ENCODE peak calls at places on chromosomes 11 and 22, in nine cellular contexts. W, X, I, P, M, H, Z, Y and J are unnamed samples.

GRCh38 chr11:114604179-114604813 is 8.7 kb upstream of the NXPE4 start:
- DNase-seq in X (no peak), M (no peak), I (no peak), Y (no peak), H (no peak), P (no peak), W (no peak), Z (no peak), J (no peak)

GRCh38 chr11:1375955-1376258 is 13.8 kb upstream of the BRSK2 start:
- DNase-seq in P (no peak), X (no peak), W (no peak), M (no peak), Y (no peak), I (no peak), Z (no peak), H (no peak), J (no peak)

GRCh38 chr22:30694638-30695350 is at the start of gene OSBP2:
- DNase-seq in P (no peak), X (peak; percentile 61), Z (peak; percentile 36), I (peak; percentile 24), H (no peak), W (no peak), M (no peak), Y (peak; percentile 47), J (no peak)

GRCh38 chr22:18997925-18998315 is 61.8 kb upstream of the PRODH start:
- DNase-seq in Y (peak; percentile 51), I (no peak), P (no peak), H (no peak), Z (no peak), M (no peak), X (peak; percentile 45), W (no peak), J (no peak)

GRCh38 chr22:32728291-32728690 is 73.2 kb upstream of the TIMP3 start:
- DNase-seq in H (no peak), Z (no peak), P (no peak), W (no peak), I (no peak), M (no peak), Y (no peak), X (no peak), J (no peak)

GRCh38 chr11:20688761-20689160 is 19.4 kb downstream of the NELL1 start:
- DNase-seq in Z (no peak), M (no peak), P (no peak), Y (no peak), W (no peak), X (no peak), H (no peak), I (no peak), J (no peak)

GRCh38 chr11:98143661-98144060 is 877.1 kb upstream of the CNTN5 start:
- DNase-seq in I (no peak), X (no peak), M (no peak), W (no peak), Y (no peak), Z (no peak), H (no peak), P (peak; percentile 55), J (no peak)

GRCh38 chr11:134181707-134182106 is 42.1 kb downstream of the NCAPD3 start:
- DNase-seq in X (no peak), I (no peak), W (peak; percentile 56), P (no peak), Z (no peak), Y (no peak), H (no peak), M (no peak), J (no peak)

GRCh38 chr11:47163198-47163597 is 13.5 kb downstream of the ARFGAP2 start:
- DNase-seq in M (no peak), X (no peak), W (no peak), I (no peak), P (no peak), Z (no peak), H (no peak), Y (no peak), J (no peak)

GRCh38 chr11:120780239-120780638 is 243.7 kb upstream of the TBCEL start:
- DNase-seq in X (no peak), W (peak; percentile 3), I (no peak), Z (no peak), H (no peak), Y (no peak), M (no peak), P (no peak), J (no peak)

GRCh38 chr22:39535831-39536449 is 3.4 kb upstream of the RPS19BP1 start:
- DNase-seq in M (no peak), Y (no peak), H (no peak), X (no peak), W (no peak), I (no peak), Z (no peak), P (no peak), J (no peak)

GRCh38 chr11:107898270-107898669 is 30.0 kb upstream of the RAB39A start:
- DNase-seq in Z (no peak), W (peak; percentile 50), X (no peak), Y (no peak), I (no peak), M (no peak), H (peak; percentile 62), P (peak; percentile 12), J (no peak)

GRCh38 chr22:26848244-26848920 is 191.0 kb downstream of the MIAT start:
- DNase-seq in H (no peak), W (peak; percentile 76), Y (no peak), I (no peak), X (no peak), M (no peak), P (peak; percentile 25), Z (no peak), J (no peak)

GRCh38 chr22:45207981-45208664 is 32.6 kb downstream of the KIAA0930 start:
- DNase-seq in M (no peak), Y (no peak), H (no peak), I (no peak), X (no peak), P (no peak), W (peak; percentile 79), Z (no peak), J (no peak)

GRCh38 chr11:114832532-114833125 is 154.3 kb downstream of the NXPE2 start:
- DNase-seq in Y (no peak), W (no peak), H (no peak), X (no peak), I (no peak), Z (no peak), P (no peak), M (no peak), J (no peak)

GRCh38 chr11:117204283-117205080 is 5.3 kb downstream of the TAGLN start:
- DNase-seq in H (no peak), X (no peak), Z (no peak), M (no peak), W (no peak), Y (no peak), I (no peak), P (no peak), J (no peak)

GRCh38 chr11:122163420-122163819 is 47.4 kb upstream of the BLID start:
- DNase-seq in M (no peak), X (no peak), P (no peak), H (no peak), Z (no peak), Y (no peak), W (peak; percentile 92), I (no peak), J (no peak)

GRCh38 chr11:92357344-92357743 is 132.7 kb downstream of the FAT3 start:
- DNase-seq in M (no peak), Y (no peak), Z (no peak), I (no peak), P (peak; percentile 88), X (no peak), H (no peak), W (peak; percentile 8), J (no peak)

GRCh38 chr11:2404735-2405196 is 4.2 kb downstream of the TSSC4 start:
- DNase-seq in Y (no peak), M (no peak), P (no peak), X (no peak), H (no peak), W (no peak), Z (no peak), I (no peak), J (no peak)

GRCh38 chr11:16261836-16262644 is 94.3 kb downstream of the SOX6 start:
- DNase-seq in X (no peak), H (no peak), M (no peak), P (peak; percentile 21), I (no peak), W (no peak), Y (no peak), Z (no peak), J (no peak)